ENCODE peak calls at places on chromosomes 2 and 18, in four cellular contexts. W is thoracic aorta, X is tibial artery, G is Peyer's patch. H is an unnamed sample.

GRCh38 chr2:72130671-72131360 is 16.8 kb downstream of the CYP26B1 start:
- DNase-seq in W (no peak), X (no peak), G (peak), H (peak)

GRCh38 chr18:48944634-48945033 is 6.1 kb downstream of the SMAD7 start:
- DNase-seq in X (no peak), G (no peak), W (no peak), H (peak)

GRCh38 chr2:144370937-144371584 is 148.9 kb downstream of the ZEB2 start:
- DNase-seq in X (no peak), G (no peak), W (no peak), H (no peak)

GRCh38 chr2:175282300-175282699 is 100.8 kb upstream of the ATP5MC3 start:
- DNase-seq in W (no peak), G (no peak), X (no peak), H (no peak)

GRCh38 chr2:28252308-28252707 is 140.3 kb upstream of the FOSL2 start:
- DNase-seq in X (no peak), W (no peak), G (no peak), H (no peak)

GRCh38 chr2:167294031-167294774 is 405.9 kb downstream of the XIRP2 start:
- DNase-seq in G (peak), X (no peak), W (no peak), H (no peak)

GRCh38 chr2:230184727-230185578 is 34.8 kb downstream of the SP110 start:
- DNase-seq in W (no peak), X (no peak), G (no peak), H (no peak)

GRCh38 chr2:50295596-50295995 is 736.3 kb downstream of the NRXN1 start:
- DNase-seq in W (no peak), X (no peak), G (no peak), H (no peak)

GRCh38 chr2:65464604-65465003 is 32.2 kb upstream of the SPRED2 start:
- DNase-seq in X (no peak), G (no peak), W (no peak), H (no peak)

GRCh38 chr2:6754412-6754811 is 111.3 kb downstream of the CMPK2 start:
- DNase-seq in W (no peak), G (no peak), X (no peak), H (no peak)

GRCh38 chr2:166516712-166517303 is 22.8 kb upstream of the SCN7A start:
- DNase-seq in G (no peak), W (no peak), X (no peak), H (no peak)

GRCh38 chr2:187187521-187187920 is 260.5 kb downstream of the CALCRL start:
- DNase-seq in G (no peak), X (no peak), W (no peak), H (no peak)

GRCh38 chr2:240970816-240971215 is 27.6 kb upstream of the SNED1 start:
- DNase-seq in G (no peak), W (no peak), X (no peak), H (no peak)

GRCh38 chr2:232876071-232876977 is 6.3 kb downstream of the SNORC start:
- DNase-seq in G (peak), X (no peak), W (no peak), H (no peak)

GRCh38 chr2:111202266-111203040 is 81.7 kb downstream of the BCL2L11 start:
- DNase-seq in G (no peak), X (no peak), W (no peak), H (no peak)

GRCh38 chr2:111205774-111206173 is 85.1 kb downstream of the BCL2L11 start:
- DNase-seq in W (no peak), X (no peak), G (no peak), H (no peak)

GRCh38 chr2:111208639-111209038 is 87.9 kb downstream of the BCL2L11 start:
- DNase-seq in W (no peak), X (no peak), G (no peak), H (no peak)

GRCh38 chr2:111209045-111209514 is 88.4 kb downstream of the BCL2L11 start:
- DNase-seq in X (no peak), G (no peak), W (no peak), H (no peak)

GRCh38 chr2:111207892-111208291 is 87.2 kb downstream of the BCL2L11 start:
- DNase-seq in X (no peak), G (no peak), W (no peak), H (no peak)
- TF ChIP-seq CTCF in X (no peak), G (no peak), W (no peak), H (no peak)

DNA sequence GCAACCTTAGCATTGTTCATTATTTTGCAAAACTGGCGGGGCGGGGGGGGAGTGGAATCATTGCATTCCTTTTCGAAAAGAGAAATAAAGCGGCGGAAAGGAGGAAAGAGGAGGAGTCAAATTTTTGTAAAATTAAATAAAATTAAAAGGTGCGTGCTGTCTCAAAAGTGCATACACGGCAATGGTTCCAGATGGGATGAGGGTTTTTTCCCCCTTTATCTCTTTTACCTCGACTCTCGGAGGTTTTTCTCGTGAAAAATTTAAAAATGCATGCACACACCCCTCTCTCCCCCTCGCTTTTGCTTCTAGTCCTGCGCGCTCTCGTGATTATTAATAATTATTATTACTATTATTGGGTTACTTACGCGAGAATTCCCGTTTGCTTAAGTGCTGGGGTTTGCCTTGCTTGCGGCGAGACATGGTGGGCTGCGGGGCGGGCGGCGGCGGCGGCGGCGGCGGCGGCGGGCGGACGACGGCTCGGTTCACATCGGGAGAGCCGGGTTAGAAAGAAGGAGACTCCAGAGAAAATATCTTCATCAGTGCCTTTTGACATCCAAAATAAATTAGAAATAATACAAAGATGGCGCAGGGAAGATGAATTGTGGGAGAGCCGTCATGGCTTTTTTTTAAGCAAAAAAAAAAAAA is 481 bp downstream of the BCL11A start:
- DNase-seq in X (no peak), W (no peak), G (no peak), H (no peak)
- H3K27ac ChIP-seq in X (no peak), W (no peak), G (peak), H (no peak)

GRCh38 chr2:208571764-208572131 is 165.2 kb downstream of the PTH2R start:
- DNase-seq in W (no peak), G (no peak), X (no peak), H (no peak)
- TF ChIP-seq CTCF in W (no peak), G (no peak), X (no peak), H (no peak)

DNA sequence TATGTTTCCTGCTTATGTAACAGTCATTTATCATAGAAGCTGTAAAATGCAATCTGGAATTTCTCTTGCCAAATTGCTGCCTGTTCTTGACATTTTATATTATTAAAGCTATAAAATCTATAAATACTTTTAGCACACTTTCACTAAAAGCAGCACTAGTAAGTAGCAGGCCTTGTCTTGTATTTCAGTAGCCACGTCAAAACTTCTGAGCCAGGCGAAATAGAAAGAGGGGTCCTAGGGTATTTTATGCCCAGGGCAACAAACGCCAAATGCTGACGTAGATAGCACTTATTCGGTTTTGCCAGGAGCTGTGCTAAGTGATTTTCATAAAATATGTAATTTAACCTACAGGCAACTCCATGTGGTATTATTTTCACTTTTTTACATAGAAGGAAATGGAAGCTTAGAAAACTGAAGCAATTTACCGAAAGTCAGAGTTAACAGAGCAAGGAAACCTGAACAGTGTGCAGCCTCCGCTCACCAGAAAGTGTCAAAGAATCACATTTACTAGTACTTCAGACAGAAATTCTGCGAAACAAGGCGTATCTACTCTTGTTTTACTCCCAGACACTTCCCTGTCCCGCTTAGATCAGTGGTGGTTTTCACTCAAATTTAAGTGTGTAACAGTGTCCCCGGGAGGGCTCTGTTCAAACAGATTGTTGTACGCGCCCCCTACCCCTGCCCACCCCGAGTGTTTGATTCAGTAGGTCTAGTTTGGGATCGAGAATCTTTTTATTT is 1.1 kb upstream of the CYP20A1 start:
- DNase-seq in W (no peak), G (no peak), X (no peak), H (no peak)
- H3K27ac ChIP-seq in W (peak), G (no peak), X (peak), H (no peak)

GRCh38 chr2:101185085-101185484 is 33.9 kb upstream of the TBC1D8 start:
- DNase-seq in X (no peak), W (no peak), G (no peak), H (no peak)

GRCh38 chr2:101190753-101191516 is 39.8 kb upstream of the TBC1D8 start:
- DNase-seq in X (no peak), G (no peak), W (no peak), H (no peak)

GRCh38 chr2:101185656-101186055 is 34.5 kb upstream of the TBC1D8 start:
- DNase-seq in W (no peak), G (no peak), X (no peak), H (no peak)

GRCh38 chr2:101187131-101187530 is 35.9 kb upstream of the TBC1D8 start:
- DNase-seq in X (no peak), W (no peak), G (no peak), H (no peak)

DNA sequence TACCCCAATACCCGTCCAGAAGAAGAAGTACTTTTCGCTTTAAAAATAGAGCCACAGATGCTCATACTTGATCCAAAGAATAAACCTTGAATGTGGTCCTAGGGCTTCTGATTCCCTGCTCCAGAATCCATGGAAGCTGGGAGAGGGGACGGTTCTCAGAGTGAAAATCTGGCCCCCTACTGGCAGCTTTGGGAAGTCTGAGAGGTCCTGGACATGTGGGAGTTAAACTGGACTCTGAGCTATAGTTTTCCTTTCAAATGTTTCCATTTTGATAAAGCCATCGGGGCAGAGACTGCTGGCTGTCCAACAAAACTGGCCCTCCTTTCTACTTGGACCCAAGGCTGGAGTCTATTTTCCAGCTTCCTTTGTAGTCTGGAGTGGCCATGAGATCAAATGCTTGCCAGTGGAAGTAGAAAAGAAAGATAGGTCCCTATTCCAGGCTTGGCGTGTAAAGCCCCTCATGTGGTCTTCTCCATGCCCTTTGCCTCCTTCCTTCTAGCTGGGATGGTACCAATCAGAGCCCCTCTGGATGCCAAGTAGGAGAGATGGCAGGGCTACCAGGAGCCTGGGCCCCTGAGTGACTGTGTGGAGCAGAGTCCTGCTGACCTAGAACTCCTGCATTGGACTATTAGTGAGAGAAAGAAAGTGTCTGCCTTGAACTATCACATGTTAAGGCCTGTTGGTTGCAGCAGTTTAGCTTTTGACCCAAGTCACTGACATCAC is 37.7 kb upstream of the TBC1D8 start:
- DNase-seq in G (no peak), W (no peak), X (no peak), H (no peak)
- TF ChIP-seq CTCF in G (peak), W (peak), X (peak), H (no peak)

DNA sequence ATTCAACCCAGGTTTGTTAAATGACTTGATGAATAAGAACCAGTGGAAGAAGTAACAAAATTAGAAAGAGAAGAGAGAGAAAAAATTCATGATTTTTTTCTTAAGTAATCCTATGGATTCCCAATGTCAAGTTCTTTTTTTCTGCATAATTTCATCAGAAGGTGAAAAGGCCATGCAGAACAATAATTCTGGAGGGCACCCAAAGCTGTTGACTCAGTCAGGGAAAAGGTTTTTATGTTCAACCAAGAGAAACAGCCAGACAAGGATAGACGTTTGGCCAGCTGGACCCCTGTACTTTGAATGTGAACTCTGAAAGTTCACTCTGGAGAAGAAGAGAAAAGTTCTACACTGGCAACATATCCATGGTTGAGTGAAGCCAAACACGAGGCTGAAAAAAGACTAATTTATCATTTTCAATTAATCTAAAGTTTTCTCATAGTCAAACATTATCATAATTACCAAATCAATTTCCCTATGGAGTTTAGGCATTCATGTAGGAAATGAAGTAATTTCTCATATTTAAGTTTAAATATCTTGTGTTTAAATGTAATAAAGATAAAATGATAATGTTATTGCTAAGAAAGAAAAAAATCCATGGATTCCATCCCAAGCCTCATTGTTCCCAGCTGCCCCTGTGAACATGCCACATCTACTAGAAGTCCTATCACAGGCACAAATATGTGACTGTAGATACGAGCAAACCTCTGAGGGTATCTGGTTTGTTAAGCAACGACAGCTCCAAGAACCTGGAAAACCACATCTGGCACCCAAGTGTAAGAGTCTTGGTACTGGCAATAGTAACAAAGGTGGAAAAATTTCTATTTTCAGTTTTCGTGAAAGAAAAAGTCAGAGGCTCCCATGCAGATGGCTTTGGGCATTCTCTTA is 742.7 kb upstream of the ACVR2A start:
- DNase-seq in X (no peak), W (no peak), G (no peak), H (no peak)
- H3K27ac ChIP-seq in X (no peak), W (no peak), G (no peak), H (no peak)

GRCh38 chr2:221588306-221588985 is 16.3 kb upstream of the EPHA4 start:
- DNase-seq in X (no peak), W (no peak), G (no peak), H (no peak)
- TF ChIP-seq CTCF in X (no peak), W (no peak), G (no peak), H (no peak)